ENCODE peak calls at places on chromosomes 11 and 22, in eight cellular contexts. Y is mucosa of descending colon; W is IMR-90; D is Caco-2; X is fibroblast of lung; P is CD8-positive, alpha-beta T cell; I is tibial nerve; V is heart right ventricle. G is an unnamed sample.

GRCh38 chr11:102138223-102138622 is 28.0 kb downstream of the YAP1 start:
- DNase-seq in W (no peak), D (no peak), P (no peak), I (no peak), V (no peak), Y (no peak), X (peak; percentile 46), G (no peak)

GRCh38 chr22:42862045-42862734 is 5.1 kb upstream of the ARFGAP3 start:
- DNase-seq in W (peak; percentile 86), D (no peak), I (no peak), P (no peak), V (no peak), Y (no peak), X (peak; percentile 89), G (no peak)

GRCh38 chr11:126776125-126776524 is 224.4 kb downstream of the KIRREL3 start:
- DNase-seq in P (no peak), D (no peak), V (no peak), W (no peak), X (no peak), Y (no peak), I (no peak), G (no peak)

GRCh38 chr11:4072668-4073285 is 21.8 kb upstream of the RRM1 start:
- DNase-seq in D (peak; percentile 63), I (no peak), W (peak; percentile 80), X (peak; percentile 63), V (no peak), P (peak; percentile 46), Y (no peak), G (no peak)

GRCh38 chr22:21680830-21681565 is 15.2 kb downstream of the PPIL2 start:
- DNase-seq in X (no peak), Y (no peak), D (no peak), P (no peak), I (no peak), V (no peak), W (no peak), G (no peak)

GRCh38 chr11:66617148-66617814 is 851 bp downstream of the RBM14 start:
- DNase-seq in W (no peak), P (no peak), Y (no peak), V (peak; percentile 76), X (peak; percentile 62), I (peak; percentile 60), D (no peak), G (no peak)

GRCh38 chr11:73268671-73269271 is 3.4 kb upstream of the P2RY6 start:
- DNase-seq in D (peak; percentile 41), X (no peak), Y (no peak), P (no peak), W (no peak), V (no peak), I (no peak), G (no peak)

GRCh38 chr11:113806403-113806802 is 26.8 kb downstream of the CLDN25 start:
- DNase-seq in Y (no peak), D (peak; percentile 77), X (peak; percentile 3), W (peak; percentile 7), V (no peak), I (no peak), P (no peak), G (no peak)

GRCh38 chr11:101129203-101129943 is at the start of gene PGR:
- DNase-seq in P (no peak), Y (peak; percentile 59), X (no peak), W (no peak), D (peak; percentile 46), V (peak; percentile 58), I (peak; percentile 27), G (no peak)

GRCh38 chr22:43544282-43544673 is 132.5 kb downstream of the MPPED1 start:
- DNase-seq in D (no peak), W (no peak), X (no peak), V (no peak), I (no peak), P (no peak), Y (no peak), G (no peak)

DNA sequence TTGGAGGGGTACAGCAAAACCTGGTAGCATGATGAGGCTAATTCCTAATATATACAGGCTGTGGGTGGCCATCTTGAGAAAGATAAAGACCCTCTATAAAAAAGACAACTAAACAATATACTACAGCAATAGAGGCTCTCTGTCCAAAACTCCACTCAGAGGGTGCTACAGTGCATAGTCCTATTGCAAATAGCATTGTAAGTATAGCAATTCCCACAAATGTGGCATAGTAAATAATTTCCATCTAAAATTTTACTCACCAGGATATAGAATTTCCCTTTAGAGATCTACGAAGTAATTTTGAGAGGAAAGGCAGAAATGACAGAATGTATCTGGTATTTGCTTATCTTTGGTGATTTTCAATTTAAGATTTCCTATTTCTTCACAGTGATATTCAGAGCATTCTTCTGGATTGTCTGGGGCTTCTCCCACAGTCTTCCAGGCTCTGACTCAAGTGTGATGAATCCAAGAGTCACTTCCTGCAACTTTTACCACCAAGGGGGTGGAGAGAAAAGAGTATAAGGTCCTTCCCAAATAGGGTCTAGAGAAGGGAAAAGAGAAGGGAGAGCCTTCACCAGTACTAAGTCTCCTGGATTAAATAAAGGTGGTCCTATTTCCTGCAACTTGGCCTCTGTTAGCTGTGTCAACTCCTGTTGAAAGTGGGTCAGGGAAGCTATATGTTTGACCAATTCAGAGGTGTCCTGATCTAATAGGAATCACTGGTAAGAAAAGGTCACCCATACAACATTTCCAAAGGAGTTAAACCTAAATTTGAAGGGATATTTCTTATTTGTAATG is 1054.7 kb upstream of the CNTN5 start:
- DNase-seq in W (peak; percentile 98), P (no peak), V (no peak), D (no peak), X (peak; percentile 97), Y (no peak), I (no peak), G (peak; percentile 64)
- H3K4me3 ChIP-seq in W (no peak overlapping the region), P (no peak overlapping the region), V (no peak overlapping the region), D (no peak overlapping the region), X (no peak overlapping the region), Y (no peak overlapping the region), I (no peak overlapping the region), G (no peak overlapping the region)

GRCh38 chr11:118168751-118169150 is 7.7 kb downstream of the SCN2B start:
- DNase-seq in P (no peak), Y (no peak), D (no peak), V (no peak), W (no peak), I (no peak), X (no peak), G (no peak)
- TF ChIP-seq CTCF in P (no peak), Y (no peak), D (no peak), V (no peak), W (no peak), I (no peak), X (no peak), G (no peak)

GRCh38 chr22:19377565-19378361 is 53.8 kb downstream of the HIRA start:
- DNase-seq in D (no peak), I (no peak), W (no peak), X (no peak), P (no peak), Y (no peak), V (no peak), G (no peak)

GRCh38 chr22:19375435-19375834 is 56.1 kb downstream of the HIRA start:
- DNase-seq in P (no peak), D (no peak), Y (no peak), X (no peak), I (no peak), V (no peak), W (no peak), G (no peak)

GRCh38 chr22:19376971-19377370 is 54.6 kb downstream of the HIRA start:
- DNase-seq in I (no peak), V (no peak), W (no peak), Y (no peak), X (no peak), P (no peak), D (no peak), G (no peak)

GRCh38 chr22:19374410-19374809 is 57.1 kb downstream of the HIRA start:
- DNase-seq in X (no peak), Y (no peak), P (no peak), D (no peak), V (no peak), I (no peak), W (no peak), G (no peak)

DNA sequence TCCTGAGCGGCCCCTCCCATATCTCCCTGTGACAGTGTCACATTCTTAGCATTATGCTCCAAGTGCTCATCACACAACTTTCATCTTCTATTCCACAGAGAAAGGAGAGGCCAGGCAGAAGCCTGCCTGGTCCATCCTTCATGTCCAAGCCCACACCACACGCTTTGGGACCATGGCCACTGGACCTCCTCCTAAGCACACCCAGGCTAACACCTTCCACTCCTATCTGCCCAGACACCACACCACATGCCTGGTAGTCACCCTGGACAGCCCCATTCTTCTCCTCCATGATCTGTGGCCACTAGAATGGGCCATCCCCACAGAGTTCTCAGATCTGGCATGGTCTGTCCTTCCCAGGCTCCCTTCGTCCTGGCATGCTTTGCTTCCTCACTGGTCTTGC is 55.3 kb downstream of the HIRA start:
- DNase-seq in I (no peak), P (no peak), V (no peak), Y (no peak), X (no peak), W (no peak), D (no peak), G (no peak)
- H3K36me3 ChIP-seq in I (peaks cover 21% of the 10 kb centered on the region), P (peaks cover 39% of the 10 kb centered on the region), V (no peaks in the 10 kb centered on the region), Y (peaks cover 3% of the 10 kb centered on the region), X (peaks cover 14% of the 10 kb centered on the region), W (peaks cover 47% of the 10 kb centered on the region), D (peaks cover 4% of the 10 kb centered on the region), G (peaks cover 4% of the 10 kb centered on the region)

GRCh38 chr11:10294289-10294953 is 402 bp upstream of the SBF2 start:
- DNase-seq in Y (peak; percentile 70), P (no peak), X (peak; percentile 47), W (peak; percentile 87), D (peak; percentile 60), V (peak; percentile 59), I (no peak), G (no peak)
- H3K4me3 ChIP-seq in Y (peak overlapping the region; percentile 87), P (peak overlapping the region; percentile 67), X (peak overlapping the region; percentile 75), W (peak overlapping the region; percentile 85), D (peak overlapping the region; percentile 88), V (peak overlapping the region; percentile 99), I (peak overlapping the region; percentile 77), G (peak overlapping the region; percentile 88)

DNA sequence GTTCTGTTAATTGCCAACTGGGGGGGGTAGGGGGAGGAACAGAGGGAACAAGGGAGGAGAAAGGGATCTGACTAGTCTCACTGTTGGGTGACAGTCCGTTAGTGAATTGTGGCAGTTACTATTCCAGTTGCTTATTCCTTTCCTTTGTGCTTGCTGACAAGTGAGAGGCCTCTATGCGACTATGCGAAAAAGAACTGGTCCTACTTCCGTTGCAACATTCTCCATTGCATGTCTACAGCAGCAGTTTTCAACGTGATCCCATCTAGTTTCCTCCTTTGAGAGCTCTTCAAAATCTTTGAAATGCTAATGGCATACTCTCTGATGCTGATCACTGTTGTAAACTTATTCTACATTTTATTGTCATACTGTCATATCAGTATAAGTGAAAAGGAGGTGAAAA is 672.2 kb downstream of the LRRC4C start:
- DNase-seq in I (no peak), Y (no peak), P (no peak), W (no peak), X (no peak), D (no peak), V (no peak), G (no peak)
- TF ChIP-seq CTCF in I (no peak), Y (no peak), P (no peak), W (no peak), X (no peak), D (no peak), V (no peak), G (no peak)

DNA sequence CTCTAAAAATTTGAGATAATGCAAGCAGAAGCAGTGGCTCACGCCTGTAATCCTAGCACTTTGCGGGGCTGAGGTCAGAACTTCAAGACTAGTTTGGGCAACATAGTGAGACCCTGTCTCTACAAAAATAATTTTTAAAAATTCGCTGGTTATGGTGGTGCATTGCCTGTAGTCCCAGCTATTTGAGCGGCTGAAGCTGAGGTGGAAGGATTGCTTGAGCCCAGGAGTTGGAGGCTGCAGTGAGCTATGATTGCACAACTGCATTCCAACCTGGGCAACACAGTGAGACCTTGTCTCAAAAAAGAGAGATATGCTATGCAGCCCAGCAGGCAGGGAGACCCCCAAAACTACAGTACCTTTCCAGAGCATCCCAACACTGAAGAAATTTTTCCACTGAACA is 2.3 kb downstream of the CTSC start:
- DNase-seq in W (no peak), V (no peak), P (no peak), I (no peak), X (no peak), Y (no peak), D (no peak), G (no peak)
- H3K36me3 ChIP-seq in W (peaks cover 29% of the 10 kb centered on the region), V (no peaks in the 10 kb centered on the region), P (peaks cover 26% of the 10 kb centered on the region), I (no peaks in the 10 kb centered on the region), X (peaks cover 4% of the 10 kb centered on the region), Y (no peaks in the 10 kb centered on the region), D (no peaks in the 10 kb centered on the region), G (no peaks in the 10 kb centered on the region)